ENCODE peak calls at places on chromosomes 4 and X, in six cellular contexts. One of them, this sample, is unnamed.

GRCh38 chr4:72817012-72817411 is 248.0 kb upstream of the ADAMTS3 start:
- DNase-seq in astrocyte: peak; percentile 50
- DNase-seq in breast epithelium: no peak
- DNase-seq in heart right ventricle: no peak
- DNase-seq in stomach: no peak
- DNase-seq in CD4-positive, alpha-beta memory T cell: no peak
- DNase-seq in this sample: no peak

GRCh38 chr4:81757706-81758105 is 286.0 kb upstream of the RASGEF1B start:
- DNase-seq in CD4-positive, alpha-beta memory T cell: no peak
- DNase-seq in stomach: no peak
- DNase-seq in breast epithelium: no peak
- DNase-seq in heart right ventricle: no peak
- DNase-seq in astrocyte: no peak
- DNase-seq in this sample: no peak

GRCh38 chrX:138859421-138859820 is 147.9 kb upstream of the FGF13 start:
- DNase-seq in stomach: no peak
- DNase-seq in heart right ventricle: no peak
- DNase-seq in astrocyte: peak; percentile 56
- DNase-seq in CD4-positive, alpha-beta memory T cell: no peak
- DNase-seq in breast epithelium: no peak
- DNase-seq in this sample: no peak

GRCh38 chrX:66638591-66639500 is at the start of gene EDA2R:
- DNase-seq in astrocyte: peak; percentile 88
- DNase-seq in CD4-positive, alpha-beta memory T cell: peak; percentile 6
- DNase-seq in stomach: no peak
- DNase-seq in breast epithelium: peak; percentile 29
- DNase-seq in heart right ventricle: peak; percentile 35
- DNase-seq in this sample: no peak

GRCh38 chr4:30619679-30620078 is 100.5 kb upstream of the PCDH7 start:
- DNase-seq in breast epithelium: no peak
- DNase-seq in heart right ventricle: no peak
- DNase-seq in stomach: no peak
- DNase-seq in CD4-positive, alpha-beta memory T cell: no peak
- DNase-seq in astrocyte: peak; percentile 16
- DNase-seq in this sample: no peak

GRCh38 chr4:8220661-8221446 is 21.8 kb downstream of the SH3TC1 start:
- DNase-seq in heart right ventricle: no peak
- DNase-seq in breast epithelium: no peak
- DNase-seq in astrocyte: no peak
- DNase-seq in stomach: no peak
- DNase-seq in CD4-positive, alpha-beta memory T cell: no peak
- DNase-seq in this sample: no peak

GRCh38 chr4:71833175-71833900 is 49.5 kb upstream of the GC start:
- DNase-seq in CD4-positive, alpha-beta memory T cell: no peak
- DNase-seq in stomach: peak; percentile 58
- DNase-seq in breast epithelium: no peak
- DNase-seq in astrocyte: no peak
- DNase-seq in heart right ventricle: no peak
- DNase-seq in this sample: peak; percentile 91

GRCh38 chr4:105634402-105634801 is 74.1 kb downstream of the INTS12 start:
- DNase-seq in CD4-positive, alpha-beta memory T cell: no peak
- DNase-seq in stomach: no peak
- DNase-seq in heart right ventricle: no peak
- DNase-seq in astrocyte: no peak
- DNase-seq in breast epithelium: no peak
- DNase-seq in this sample: no peak

GRCh38 chr4:40915318-40916217 is 165.8 kb downstream of the NSUN7 start:
- DNase-seq in heart right ventricle: no peak
- DNase-seq in stomach: no peak
- DNase-seq in astrocyte: peak; percentile 67
- DNase-seq in CD4-positive, alpha-beta memory T cell: no peak
- DNase-seq in breast epithelium: no peak
- DNase-seq in this sample: no peak

GRCh38 chr4:175309041-175309440 is 390.9 kb downstream of the ADAM29 start:
- DNase-seq in stomach: no peak
- DNase-seq in astrocyte: peak; percentile 21
- DNase-seq in CD4-positive, alpha-beta memory T cell: no peak
- DNase-seq in breast epithelium: no peak
- DNase-seq in heart right ventricle: no peak
- DNase-seq in this sample: no peak

GRCh38 chrX:104309169-104309568 is 54.4 kb upstream of the ESX1 start:
- DNase-seq in heart right ventricle: no peak
- DNase-seq in stomach: no peak
- DNase-seq in CD4-positive, alpha-beta memory T cell: no peak
- DNase-seq in breast epithelium: no peak
- DNase-seq in astrocyte: no peak
- DNase-seq in this sample: no peak

GRCh38 chr4:101140228-101140627 is 207.1 kb downstream of the PPP3CA start:
- DNase-seq in stomach: no peak
- DNase-seq in heart right ventricle: no peak
- DNase-seq in breast epithelium: no peak
- DNase-seq in CD4-positive, alpha-beta memory T cell: no peak
- DNase-seq in astrocyte: no peak
- DNase-seq in this sample: peak; percentile 8

GRCh38 chr4:98627883-98628282 is 30.5 kb downstream of the TSPAN5 start:
- DNase-seq in CD4-positive, alpha-beta memory T cell: no peak
- DNase-seq in stomach: no peak
- DNase-seq in astrocyte: peak; percentile 90
- DNase-seq in breast epithelium: no peak
- DNase-seq in heart right ventricle: no peak
- DNase-seq in this sample: no peak

GRCh38 chr4:9999956-10000551 is 21.2 kb downstream of the SLC2A9 start:
- DNase-seq in stomach: no peak
- DNase-seq in CD4-positive, alpha-beta memory T cell: no peak
- DNase-seq in heart right ventricle: no peak
- DNase-seq in breast epithelium: no peak
- DNase-seq in astrocyte: peak; percentile 71
- DNase-seq in this sample: no peak

GRCh38 chrX:36414056-36414455 is 494.5 kb downstream of the CFAP47 start:
- DNase-seq in CD4-positive, alpha-beta memory T cell: no peak
- DNase-seq in astrocyte: no peak
- DNase-seq in breast epithelium: no peak
- DNase-seq in heart right ventricle: no peak
- DNase-seq in stomach: no peak
- DNase-seq in this sample: no peak

GRCh38 chr4:4829837-4830236 is 29.6 kb upstream of the MSX1 start:
- DNase-seq in heart right ventricle: no peak
- DNase-seq in breast epithelium: no peak
- DNase-seq in CD4-positive, alpha-beta memory T cell: no peak
- DNase-seq in astrocyte: no peak
- DNase-seq in stomach: no peak
- DNase-seq in this sample: no peak

GRCh38 chrX:18173494-18174180 is 47.0 kb downstream of the BEND2 start:
- DNase-seq in stomach: no peak
- DNase-seq in CD4-positive, alpha-beta memory T cell: no peak
- DNase-seq in breast epithelium: no peak
- DNase-seq in heart right ventricle: no peak
- DNase-seq in astrocyte: no peak
- DNase-seq in this sample: no peak

GRCh38 chr4:88219099-88219498 is 60.7 kb upstream of the ABCG2 start:
- DNase-seq in astrocyte: peak; percentile 30
- DNase-seq in heart right ventricle: peak; percentile 26
- DNase-seq in breast epithelium: no peak
- DNase-seq in stomach: no peak
- DNase-seq in CD4-positive, alpha-beta memory T cell: peak; percentile 50
- DNase-seq in this sample: peak; percentile 63

GRCh38 chr4:89072921-89073320 is 15.9 kb upstream of the FAM13A start:
- DNase-seq in CD4-positive, alpha-beta memory T cell: no peak
- DNase-seq in astrocyte: no peak
- DNase-seq in breast epithelium: no peak
- DNase-seq in stomach: no peak
- DNase-seq in heart right ventricle: no peak
- DNase-seq in this sample: no peak

GRCh38 chr4:82592639-82593038 is 30.9 kb upstream of the TMEM150C start:
- DNase-seq in stomach: no peak
- DNase-seq in heart right ventricle: no peak
- DNase-seq in CD4-positive, alpha-beta memory T cell: no peak
- DNase-seq in breast epithelium: no peak
- DNase-seq in astrocyte: no peak
- DNase-seq in this sample: no peak

GRCh38 chrX:118603981-118604380 is 108.4 kb downstream of the DOCK11 start:
- DNase-seq in CD4-positive, alpha-beta memory T cell: peak; percentile 33
- DNase-seq in astrocyte: peak; percentile 34
- DNase-seq in stomach: peak; percentile 36
- DNase-seq in heart right ventricle: peak; percentile 33
- DNase-seq in breast epithelium: peak; percentile 27
- DNase-seq in this sample: peak; percentile 21

GRCh38 chr4:124061413-124061812 is 651.1 kb downstream of the ANKRD50 start:
- DNase-seq in CD4-positive, alpha-beta memory T cell: no peak
- DNase-seq in breast epithelium: no peak
- DNase-seq in stomach: no peak
- DNase-seq in heart right ventricle: no peak
- DNase-seq in astrocyte: peak; percentile 86
- DNase-seq in this sample: no peak

GRCh38 chr4:154491731-154492249 is at the start of gene DCHS2:
- DNase-seq in breast epithelium: no peak
- DNase-seq in heart right ventricle: no peak
- DNase-seq in astrocyte: no peak
- DNase-seq in stomach: no peak
- DNase-seq in CD4-positive, alpha-beta memory T cell: no peak
- DNase-seq in this sample: peak; percentile 58

GRCh38 chrX:153551135-153551534 is 33.7 kb downstream of the ATP2B3 start:
- DNase-seq in breast epithelium: no peak
- DNase-seq in heart right ventricle: no peak
- DNase-seq in stomach: no peak
- DNase-seq in astrocyte: no peak
- DNase-seq in CD4-positive, alpha-beta memory T cell: no peak
- DNase-seq in this sample: no peak

GRCh38 chr4:10554694-10555093 is 97.5 kb upstream of the ZNF518B start:
- DNase-seq in heart right ventricle: peak; percentile 32
- DNase-seq in astrocyte: peak; percentile 16
- DNase-seq in stomach: peak; percentile 35
- DNase-seq in CD4-positive, alpha-beta memory T cell: peak; percentile 36
- DNase-seq in breast epithelium: peak; percentile 22
- DNase-seq in this sample: peak; percentile 64

DNA sequence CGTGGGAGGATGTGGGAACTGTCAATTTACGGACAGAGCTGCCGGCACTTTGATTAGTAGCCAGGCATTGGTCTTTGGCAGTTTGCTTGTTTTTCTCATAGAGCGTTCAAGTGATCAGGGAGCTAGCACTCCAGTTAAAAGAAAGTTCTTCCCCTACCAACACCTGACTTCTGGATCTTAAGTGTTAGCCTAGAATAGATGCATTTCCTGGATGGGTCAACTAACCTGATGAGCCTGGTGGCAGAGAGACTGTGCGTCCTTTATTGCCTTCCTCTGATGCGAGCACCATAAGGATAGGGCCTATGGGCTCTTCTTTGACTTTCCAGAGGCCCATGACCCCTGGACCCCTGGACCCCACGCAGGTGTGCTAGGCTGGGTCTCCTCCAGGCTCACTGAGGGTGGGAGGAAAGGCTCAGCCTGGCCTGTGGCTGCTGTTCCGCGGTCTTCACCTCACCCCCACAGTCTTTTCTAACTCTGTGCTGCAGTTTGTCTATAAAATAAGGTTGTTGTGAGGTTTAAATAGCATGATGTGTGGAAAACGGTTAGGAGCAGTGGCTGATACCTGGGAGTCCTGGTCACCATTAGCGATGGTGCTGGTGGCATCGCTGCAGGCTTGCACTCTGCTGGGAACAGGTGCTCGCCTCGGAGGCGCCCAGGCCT is 6.8 kb downstream of the RGS12 start:
- DNase-seq in heart right ventricle: no peak
- DNase-seq in breast epithelium: no peak
- DNase-seq in CD4-positive, alpha-beta memory T cell: no peak
- DNase-seq in stomach: no peak
- DNase-seq in astrocyte: no peak
- DNase-seq in this sample: no peak
- H3K4me1 ChIP-seq in heart right ventricle: peaks cover 42% of the 10 kb centered on the region
- H3K4me1 ChIP-seq in breast epithelium: peaks cover 2% of the 10 kb centered on the region
- H3K4me1 ChIP-seq in CD4-positive, alpha-beta memory T cell: peaks cover 36% of the 10 kb centered on the region
- H3K4me1 ChIP-seq in stomach: peaks cover 30% of the 10 kb centered on the region
- H3K4me1 ChIP-seq in astrocyte: peaks cover 3% of the 10 kb centered on the region
- H3K4me1 ChIP-seq in this sample: no peaks in the 10 kb centered on the region

DNA sequence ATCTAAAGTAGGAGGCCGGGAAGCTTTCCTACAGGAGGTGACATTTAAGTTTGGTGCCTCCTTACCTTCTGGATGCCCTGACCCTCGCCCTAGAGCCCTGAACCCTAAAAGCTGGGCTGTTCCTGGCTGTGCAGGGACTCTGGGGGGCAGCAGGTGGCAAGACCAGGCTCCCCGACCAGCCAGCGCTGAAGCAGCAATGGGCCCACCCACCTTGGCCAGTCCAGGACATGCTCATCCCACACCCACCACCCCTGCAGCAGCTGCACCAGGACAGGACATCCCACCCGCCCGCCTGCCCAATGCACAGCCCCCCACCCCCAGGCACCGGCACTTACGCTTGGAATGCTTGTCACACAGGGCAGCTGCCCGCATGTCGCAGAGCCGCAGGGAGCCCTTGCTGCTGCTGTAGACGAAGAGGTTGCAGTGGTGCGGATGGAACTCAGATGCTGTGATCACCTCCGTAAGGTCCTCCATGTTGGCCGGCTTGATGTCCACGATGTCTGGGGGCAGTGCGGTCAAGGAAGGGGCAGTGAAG is 77.9 kb downstream of the WFS1 start:
- DNase-seq in CD4-positive, alpha-beta memory T cell: no peak
- DNase-seq in astrocyte: no peak
- DNase-seq in heart right ventricle: no peak
- DNase-seq in stomach: no peak
- DNase-seq in breast epithelium: no peak
- DNase-seq in this sample: no peak
- H3K4me1 ChIP-seq in CD4-positive, alpha-beta memory T cell: no peaks in the 10 kb centered on the region
- H3K4me1 ChIP-seq in astrocyte: peaks cover 7% of the 10 kb centered on the region
- H3K4me1 ChIP-seq in heart right ventricle: peaks cover 2% of the 10 kb centered on the region
- H3K4me1 ChIP-seq in stomach: no peaks in the 10 kb centered on the region
- H3K4me1 ChIP-seq in breast epithelium: no peaks in the 10 kb centered on the region
- H3K4me1 ChIP-seq in this sample: no peaks in the 10 kb centered on the region

GRCh38 chr4:53010320-53010719 is 148.2 kb downstream of the RASL11B start:
- DNase-seq in breast epithelium: peak; percentile 31
- DNase-seq in heart right ventricle: no peak
- DNase-seq in stomach: no peak
- DNase-seq in CD4-positive, alpha-beta memory T cell: no peak
- DNase-seq in astrocyte: peak; percentile 58
- DNase-seq in this sample: no peak
- H3K4me1 ChIP-seq in breast epithelium: no peaks in the 10 kb centered on the region
- H3K4me1 ChIP-seq in heart right ventricle: peaks cover 56% of the 10 kb centered on the region
- H3K4me1 ChIP-seq in stomach: peaks cover 12% of the 10 kb centered on the region
- H3K4me1 ChIP-seq in CD4-positive, alpha-beta memory T cell: peaks cover 34% of the 10 kb centered on the region
- H3K4me1 ChIP-seq in astrocyte: peaks cover 16% of the 10 kb centered on the region
- H3K4me1 ChIP-seq in this sample: peaks cover 4% of the 10 kb centered on the region

DNA sequence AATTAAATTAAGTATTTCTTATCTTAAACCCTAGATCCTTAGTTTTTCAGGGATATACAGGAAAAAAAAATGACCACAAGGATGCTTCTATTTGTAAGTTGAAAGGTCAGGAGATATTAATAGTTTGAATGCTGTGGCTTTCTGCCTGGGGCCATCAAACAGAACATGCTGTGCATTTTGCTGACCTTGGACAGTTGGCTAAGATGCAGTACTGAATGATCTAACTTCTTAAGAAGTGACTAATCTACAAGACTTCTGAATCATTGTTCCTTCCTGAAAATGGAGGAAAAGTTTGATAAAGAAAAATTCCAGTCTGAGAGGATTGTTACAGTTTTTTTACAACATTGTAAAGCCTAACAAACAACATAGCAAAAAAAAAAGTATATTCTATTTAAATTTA is 237.8 kb upstream of the JADE1 start:
- DNase-seq in CD4-positive, alpha-beta memory T cell: no peak
- DNase-seq in breast epithelium: peak; percentile 37
- DNase-seq in heart right ventricle: peak; percentile 33
- DNase-seq in stomach: no peak
- DNase-seq in astrocyte: peak; percentile 97
- DNase-seq in this sample: peak; percentile 85
- H3K4me1 ChIP-seq in CD4-positive, alpha-beta memory T cell: no peaks in the 10 kb centered on the region
- H3K4me1 ChIP-seq in breast epithelium: no peaks in the 10 kb centered on the region
- H3K4me1 ChIP-seq in heart right ventricle: peaks cover 38% of the 10 kb centered on the region
- H3K4me1 ChIP-seq in stomach: peaks cover 7% of the 10 kb centered on the region
- H3K4me1 ChIP-seq in astrocyte: peaks cover 42% of the 10 kb centered on the region
- H3K4me1 ChIP-seq in this sample: peaks cover 8% of the 10 kb centered on the region

This sample was measured in small intestine.